ENCODE peak calls at places on chromosome 2, in six cellular contexts. One of them, this sample, is unnamed.
A peak's percentile ranks its signal among the peaks of the same experiment; 100 is the strongest.

GRCh38 chr2:143398701-143399260 is 269.6 kb downstream of the ARHGAP15 start:
- DNase-seq in activated CD8-positive, alpha-beta T cell treated with anti-CD3 and anti-CD28 coated beads for 36 hours: no peak
- DNase-seq in right lobe of liver: no peak
- DNase-seq in progenitor cell of endocrine pancreas: no peak
- DNase-seq in mammary epithelial cell: peak; percentile 74
- DNase-seq in cardiac fibroblast: no peak
- DNase-seq in this sample: no peak

GRCh38 chr2:192729369-192729768 is 534.6 kb upstream of the TMEFF2 start:
- DNase-seq in mammary epithelial cell: no peak
- DNase-seq in progenitor cell of endocrine pancreas: no peak
- DNase-seq in right lobe of liver: no peak
- DNase-seq in cardiac fibroblast: no peak
- DNase-seq in activated CD8-positive, alpha-beta T cell treated with anti-CD3 and anti-CD28 coated beads for 36 hours: no peak
- DNase-seq in this sample: no peak

GRCh38 chr2:106096446-106097369 is 97.4 kb downstream of the UXS1 start:
- DNase-seq in progenitor cell of endocrine pancreas: no peak
- DNase-seq in mammary epithelial cell: no peak
- DNase-seq in cardiac fibroblast: no peak
- DNase-seq in right lobe of liver: no peak
- DNase-seq in activated CD8-positive, alpha-beta T cell treated with anti-CD3 and anti-CD28 coated beads for 36 hours: peak; percentile 24
- DNase-seq in this sample: no peak

GRCh38 chr2:202261531-202261930 is 4.0 kb upstream of the NOP58 start:
- DNase-seq in mammary epithelial cell: peak; percentile 55
- DNase-seq in activated CD8-positive, alpha-beta T cell treated with anti-CD3 and anti-CD28 coated beads for 36 hours: no peak
- DNase-seq in progenitor cell of endocrine pancreas: no peak
- DNase-seq in right lobe of liver: no peak
- DNase-seq in cardiac fibroblast: no peak
- DNase-seq in this sample: no peak

GRCh38 chr2:198045227-198045626 is 240.8 kb downstream of the PLCL1 start:
- DNase-seq in right lobe of liver: no peak
- DNase-seq in activated CD8-positive, alpha-beta T cell treated with anti-CD3 and anti-CD28 coated beads for 36 hours: no peak
- DNase-seq in cardiac fibroblast: no peak
- DNase-seq in mammary epithelial cell: no peak
- DNase-seq in progenitor cell of endocrine pancreas: no peak
- DNase-seq in this sample: no peak

GRCh38 chr2:42493885-42494433 is at the start of gene KCNG3:
- DNase-seq in mammary epithelial cell: peak; percentile 30
- DNase-seq in right lobe of liver: peak; percentile 63
- DNase-seq in activated CD8-positive, alpha-beta T cell treated with anti-CD3 and anti-CD28 coated beads for 36 hours: peak; percentile 73
- DNase-seq in cardiac fibroblast: peak; percentile 51
- DNase-seq in progenitor cell of endocrine pancreas: peak; percentile 52
- DNase-seq in this sample: peak; percentile 64

GRCh38 chr2:78861546-78861945 is 164.0 kb upstream of the REG3G start:
- DNase-seq in progenitor cell of endocrine pancreas: no peak
- DNase-seq in activated CD8-positive, alpha-beta T cell treated with anti-CD3 and anti-CD28 coated beads for 36 hours: no peak
- DNase-seq in mammary epithelial cell: no peak
- DNase-seq in right lobe of liver: no peak
- DNase-seq in cardiac fibroblast: no peak
- DNase-seq in this sample: peak; percentile 28

GRCh38 chr2:209726311-209726710 is 45.3 kb upstream of the UNC80 start:
- DNase-seq in progenitor cell of endocrine pancreas: no peak
- DNase-seq in activated CD8-positive, alpha-beta T cell treated with anti-CD3 and anti-CD28 coated beads for 36 hours: no peak
- DNase-seq in right lobe of liver: no peak
- DNase-seq in cardiac fibroblast: no peak
- DNase-seq in mammary epithelial cell: peak; percentile 90
- DNase-seq in this sample: no peak

GRCh38 chr2:240139011-240139441 is 1.4 kb downstream of the OTOS start:
- DNase-seq in right lobe of liver: no peak
- DNase-seq in progenitor cell of endocrine pancreas: no peak
- DNase-seq in mammary epithelial cell: no peak
- DNase-seq in activated CD8-positive, alpha-beta T cell treated with anti-CD3 and anti-CD28 coated beads for 36 hours: no peak
- DNase-seq in cardiac fibroblast: no peak
- DNase-seq in this sample: no peak

GRCh38 chr2:133054297-133054696 is 384.3 kb upstream of the LYPD1 start:
- DNase-seq in cardiac fibroblast: no peak
- DNase-seq in progenitor cell of endocrine pancreas: no peak
- DNase-seq in mammary epithelial cell: no peak
- DNase-seq in activated CD8-positive, alpha-beta T cell treated with anti-CD3 and anti-CD28 coated beads for 36 hours: no peak
- DNase-seq in right lobe of liver: no peak
- DNase-seq in this sample: no peak

GRCh38 chr2:66437601-66438497 is 2.9 kb downstream of the MEIS1 start:
- DNase-seq in mammary epithelial cell: no peak
- DNase-seq in right lobe of liver: no peak
- DNase-seq in activated CD8-positive, alpha-beta T cell treated with anti-CD3 and anti-CD28 coated beads for 36 hours: no peak
- DNase-seq in progenitor cell of endocrine pancreas: no peak
- DNase-seq in cardiac fibroblast: peak; percentile 43
- DNase-seq in this sample: peak; percentile 31

GRCh38 chr2:42853571-42854206 is 61.3 kb upstream of the HAAO start:
- DNase-seq in right lobe of liver: peak; percentile 50
- DNase-seq in activated CD8-positive, alpha-beta T cell treated with anti-CD3 and anti-CD28 coated beads for 36 hours: no peak
- DNase-seq in cardiac fibroblast: no peak
- DNase-seq in mammary epithelial cell: no peak
- DNase-seq in progenitor cell of endocrine pancreas: no peak
- DNase-seq in this sample: no peak

GRCh38 chr2:158211516-158211915 is 109.8 kb downstream of the UPP2 start:
- DNase-seq in activated CD8-positive, alpha-beta T cell treated with anti-CD3 and anti-CD28 coated beads for 36 hours: no peak
- DNase-seq in progenitor cell of endocrine pancreas: no peak
- DNase-seq in right lobe of liver: no peak
- DNase-seq in mammary epithelial cell: no peak
- DNase-seq in cardiac fibroblast: no peak
- DNase-seq in this sample: no peak

GRCh38 chr2:44582363-44583008 is 220.7 kb downstream of the CAMKMT start:
- DNase-seq in mammary epithelial cell: peak; percentile 75
- DNase-seq in progenitor cell of endocrine pancreas: no peak
- DNase-seq in activated CD8-positive, alpha-beta T cell treated with anti-CD3 and anti-CD28 coated beads for 36 hours: no peak
- DNase-seq in right lobe of liver: no peak
- DNase-seq in cardiac fibroblast: peak; percentile 31
- DNase-seq in this sample: no peak

GRCh38 chr2:128727914-128728313 is 409.2 kb upstream of the HS6ST1 start:
- DNase-seq in progenitor cell of endocrine pancreas: no peak
- DNase-seq in mammary epithelial cell: peak; percentile 91
- DNase-seq in activated CD8-positive, alpha-beta T cell treated with anti-CD3 and anti-CD28 coated beads for 36 hours: no peak
- DNase-seq in right lobe of liver: no peak
- DNase-seq in cardiac fibroblast: peak; percentile 92
- DNase-seq in this sample: no peak

GRCh38 chr2:120866483-120867140 is 130.9 kb downstream of the GLI2 start:
- DNase-seq in mammary epithelial cell: no peak
- DNase-seq in cardiac fibroblast: no peak
- DNase-seq in right lobe of liver: peak; percentile 15
- DNase-seq in activated CD8-positive, alpha-beta T cell treated with anti-CD3 and anti-CD28 coated beads for 36 hours: no peak
- DNase-seq in progenitor cell of endocrine pancreas: no peak
- DNase-seq in this sample: no peak

GRCh38 chr2:144379891-144380311 is 140.0 kb downstream of the ZEB2 start:
- DNase-seq in progenitor cell of endocrine pancreas: no peak
- DNase-seq in mammary epithelial cell: no peak
- DNase-seq in right lobe of liver: no peak
- DNase-seq in activated CD8-positive, alpha-beta T cell treated with anti-CD3 and anti-CD28 coated beads for 36 hours: no peak
- DNase-seq in cardiac fibroblast: peak; percentile 35
- DNase-seq in this sample: peak; percentile 19

GRCh38 chr2:187550797-187551306 is 3.4 kb downstream of the TFPI start:
- DNase-seq in progenitor cell of endocrine pancreas: no peak
- DNase-seq in mammary epithelial cell: no peak
- DNase-seq in cardiac fibroblast: no peak
- DNase-seq in activated CD8-positive, alpha-beta T cell treated with anti-CD3 and anti-CD28 coated beads for 36 hours: no peak
- DNase-seq in right lobe of liver: no peak
- DNase-seq in this sample: no peak

GRCh38 chr2:24984912-24985311 is 13.2 kb upstream of the DNAJC27 start:
- DNase-seq in mammary epithelial cell: no peak
- DNase-seq in cardiac fibroblast: peak; percentile 60
- DNase-seq in right lobe of liver: no peak
- DNase-seq in progenitor cell of endocrine pancreas: no peak
- DNase-seq in activated CD8-positive, alpha-beta T cell treated with anti-CD3 and anti-CD28 coated beads for 36 hours: no peak
- DNase-seq in this sample: peak; percentile 4

GRCh38 chr2:160859086-160859485 is 301.1 kb upstream of the TANK start:
- DNase-seq in mammary epithelial cell: no peak
- DNase-seq in progenitor cell of endocrine pancreas: no peak
- DNase-seq in cardiac fibroblast: peak; percentile 39
- DNase-seq in activated CD8-positive, alpha-beta T cell treated with anti-CD3 and anti-CD28 coated beads for 36 hours: no peak
- DNase-seq in right lobe of liver: no peak
- DNase-seq in this sample: no peak

GRCh38 chr2:44358498-44358897 is 2.8 kb downstream of the PREPL start:
- DNase-seq in activated CD8-positive, alpha-beta T cell treated with anti-CD3 and anti-CD28 coated beads for 36 hours: peak; percentile 89
- DNase-seq in mammary epithelial cell: peak; percentile 63
- DNase-seq in right lobe of liver: no peak
- DNase-seq in progenitor cell of endocrine pancreas: no peak
- DNase-seq in cardiac fibroblast: peak; percentile 69
- DNase-seq in this sample: no peak

GRCh38 chr2:23813438-23813837 is 113.5 kb downstream of the ATAD2B start:
- DNase-seq in mammary epithelial cell: no peak
- DNase-seq in progenitor cell of endocrine pancreas: no peak
- DNase-seq in activated CD8-positive, alpha-beta T cell treated with anti-CD3 and anti-CD28 coated beads for 36 hours: no peak
- DNase-seq in right lobe of liver: no peak
- DNase-seq in cardiac fibroblast: no peak
- DNase-seq in this sample: no peak

GRCh38 chr2:29699045-29699444 is 222.3 kb downstream of the ALK start:
- DNase-seq in activated CD8-positive, alpha-beta T cell treated with anti-CD3 and anti-CD28 coated beads for 36 hours: no peak
- DNase-seq in progenitor cell of endocrine pancreas: no peak
- DNase-seq in mammary epithelial cell: no peak
- DNase-seq in cardiac fibroblast: no peak
- DNase-seq in right lobe of liver: no peak
- DNase-seq in this sample: no peak

GRCh38 chr2:236526459-236527197 is 43.0 kb upstream of the ACKR3 start:
- DNase-seq in cardiac fibroblast: no peak
- DNase-seq in mammary epithelial cell: no peak
- DNase-seq in progenitor cell of endocrine pancreas: no peak
- DNase-seq in activated CD8-positive, alpha-beta T cell treated with anti-CD3 and anti-CD28 coated beads for 36 hours: no peak
- DNase-seq in right lobe of liver: no peak
- DNase-seq in this sample: no peak

GRCh38 chr2:18915227-18915626 is 325.9 kb upstream of the NT5C1B start:
- DNase-seq in progenitor cell of endocrine pancreas: no peak
- DNase-seq in activated CD8-positive, alpha-beta T cell treated with anti-CD3 and anti-CD28 coated beads for 36 hours: no peak
- DNase-seq in mammary epithelial cell: no peak
- DNase-seq in right lobe of liver: no peak
- DNase-seq in cardiac fibroblast: no peak
- DNase-seq in this sample: no peak

GRCh38 chr2:240948086-240948485 is 42.0 kb downstream of the CROCC2 start:
- DNase-seq in progenitor cell of endocrine pancreas: peak; percentile 6
- DNase-seq in cardiac fibroblast: no peak
- DNase-seq in activated CD8-positive, alpha-beta T cell treated with anti-CD3 and anti-CD28 coated beads for 36 hours: no peak
- DNase-seq in right lobe of liver: peak; percentile 15
- DNase-seq in mammary epithelial cell: no peak
- DNase-seq in this sample: no peak

GRCh38 chr2:163247151-163247872 is 408.7 kb upstream of the KCNH7 start:
- DNase-seq in mammary epithelial cell: no peak
- DNase-seq in cardiac fibroblast: no peak
- DNase-seq in progenitor cell of endocrine pancreas: no peak
- DNase-seq in right lobe of liver: no peak
- DNase-seq in activated CD8-positive, alpha-beta T cell treated with anti-CD3 and anti-CD28 coated beads for 36 hours: no peak
- DNase-seq in this sample: no peak

GRCh38 chr2:56739421-56739820 is 555.6 kb downstream of the CCDC85A start:
- DNase-seq in mammary epithelial cell: no peak
- DNase-seq in progenitor cell of endocrine pancreas: no peak
- DNase-seq in right lobe of liver: no peak
- DNase-seq in activated CD8-positive, alpha-beta T cell treated with anti-CD3 and anti-CD28 coated beads for 36 hours: no peak
- DNase-seq in cardiac fibroblast: no peak
- DNase-seq in this sample: no peak

GRCh38 chr2:88269832-88270231 is 99.7 kb downstream of the THNSL2 start:
- DNase-seq in progenitor cell of endocrine pancreas: no peak
- DNase-seq in cardiac fibroblast: no peak
- DNase-seq in mammary epithelial cell: no peak
- DNase-seq in right lobe of liver: no peak
- DNase-seq in activated CD8-positive, alpha-beta T cell treated with anti-CD3 and anti-CD28 coated beads for 36 hours: no peak
- DNase-seq in this sample: no peak

GRCh38 chr2:7083580-7084509 is 166.6 kb downstream of the RNF144A start:
- DNase-seq in right lobe of liver: no peak
- DNase-seq in progenitor cell of endocrine pancreas: no peak
- DNase-seq in mammary epithelial cell: peak; percentile 19
- DNase-seq in activated CD8-positive, alpha-beta T cell treated with anti-CD3 and anti-CD28 coated beads for 36 hours: peak; percentile 37
- DNase-seq in cardiac fibroblast: peak; percentile 55
- DNase-seq in this sample: peak; percentile 49
- TF ChIP-seq CTCF in right lobe of liver: peak; percentile 23
- TF ChIP-seq CTCF in progenitor cell of endocrine pancreas: peak; percentile 60
- TF ChIP-seq CTCF in mammary epithelial cell: peak; percentile 70
- TF ChIP-seq CTCF in activated CD8-positive, alpha-beta T cell treated with anti-CD3 and anti-CD28 coated beads for 36 hours: peak; percentile 61
- TF ChIP-seq CTCF in cardiac fibroblast: peak; percentile 45
- TF ChIP-seq CTCF in this sample: peak; percentile 80

GRCh38 chr2:179915395-179915992 is 54.1 kb upstream of the ZNF385B start:
- DNase-seq in progenitor cell of endocrine pancreas: no peak
- DNase-seq in cardiac fibroblast: no peak
- DNase-seq in mammary epithelial cell: no peak
- DNase-seq in right lobe of liver: no peak
- DNase-seq in activated CD8-positive, alpha-beta T cell treated with anti-CD3 and anti-CD28 coated beads for 36 hours: no peak
- DNase-seq in this sample: no peak

GRCh38 chr2:179909845-179910734 is 48.7 kb upstream of the ZNF385B start:
- DNase-seq in right lobe of liver: peak; percentile 76
- DNase-seq in cardiac fibroblast: no peak
- DNase-seq in activated CD8-positive, alpha-beta T cell treated with anti-CD3 and anti-CD28 coated beads for 36 hours: no peak
- DNase-seq in mammary epithelial cell: no peak
- DNase-seq in progenitor cell of endocrine pancreas: no peak
- DNase-seq in this sample: no peak

GRCh38 chr2:179913809-179914208 is 52.4 kb upstream of the ZNF385B start:
- DNase-seq in right lobe of liver: no peak
- DNase-seq in cardiac fibroblast: no peak
- DNase-seq in mammary epithelial cell: no peak
- DNase-seq in progenitor cell of endocrine pancreas: no peak
- DNase-seq in activated CD8-positive, alpha-beta T cell treated with anti-CD3 and anti-CD28 coated beads for 36 hours: no peak
- DNase-seq in this sample: no peak

GRCh38 chr2:179911569-179911968 is 50.2 kb upstream of the ZNF385B start:
- DNase-seq in right lobe of liver: no peak
- DNase-seq in progenitor cell of endocrine pancreas: no peak
- DNase-seq in cardiac fibroblast: no peak
- DNase-seq in activated CD8-positive, alpha-beta T cell treated with anti-CD3 and anti-CD28 coated beads for 36 hours: no peak
- DNase-seq in mammary epithelial cell: no peak
- DNase-seq in this sample: no peak

GRCh38 chr2:179910735-179911113 is 49.3 kb upstream of the ZNF385B start:
- DNase-seq in activated CD8-positive, alpha-beta T cell treated with anti-CD3 and anti-CD28 coated beads for 36 hours: no peak
- DNase-seq in mammary epithelial cell: no peak
- DNase-seq in progenitor cell of endocrine pancreas: no peak
- DNase-seq in cardiac fibroblast: no peak
- DNase-seq in right lobe of liver: no peak
- DNase-seq in this sample: no peak
- TF ChIP-seq CTCF in activated CD8-positive, alpha-beta T cell treated with anti-CD3 and anti-CD28 coated beads for 36 hours: no peak
- TF ChIP-seq CTCF in mammary epithelial cell: no peak
- TF ChIP-seq CTCF in progenitor cell of endocrine pancreas: no peak
- TF ChIP-seq CTCF in cardiac fibroblast: no peak
- TF ChIP-seq CTCF in right lobe of liver: no peak
- TF ChIP-seq CTCF in this sample: no peak

DNA sequence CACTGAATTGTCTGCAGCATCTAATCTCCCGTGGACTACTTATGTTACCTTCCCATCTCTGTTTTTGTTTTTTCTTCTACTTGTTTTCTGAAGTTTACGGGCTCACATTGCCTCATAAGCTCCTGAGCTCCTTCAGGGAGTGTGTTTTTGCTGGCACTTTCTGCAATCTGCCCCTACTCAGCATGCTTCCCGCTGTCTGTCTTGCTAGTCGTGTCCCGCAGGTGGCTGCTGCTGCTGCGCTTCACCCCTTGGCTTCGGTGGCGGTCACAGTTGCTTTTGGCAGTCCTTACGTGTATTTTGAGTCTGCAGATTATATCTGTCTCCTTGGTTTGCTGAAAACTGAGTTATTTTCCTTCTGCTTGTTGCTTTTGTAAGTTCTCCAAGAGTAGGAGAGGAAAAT is 37.3 kb downstream of the FER1L5 start:
- DNase-seq in mammary epithelial cell: no peak
- DNase-seq in cardiac fibroblast: peak; percentile 9
- DNase-seq in progenitor cell of endocrine pancreas: no peak
- DNase-seq in right lobe of liver: no peak
- DNase-seq in activated CD8-positive, alpha-beta T cell treated with anti-CD3 and anti-CD28 coated beads for 36 hours: no peak
- DNase-seq in this sample: no peak
- TF ChIP-seq CTCF in mammary epithelial cell: no peak
- TF ChIP-seq CTCF in cardiac fibroblast: no peak
- TF ChIP-seq CTCF in progenitor cell of endocrine pancreas: no peak
- TF ChIP-seq CTCF in right lobe of liver: no peak
- TF ChIP-seq CTCF in activated CD8-positive, alpha-beta T cell treated with anti-CD3 and anti-CD28 coated beads for 36 hours: no peak
- TF ChIP-seq CTCF in this sample: no peak

GRCh38 chr2:101401906-101402305 is 14.6 kb upstream of the CREG2 start:
- DNase-seq in activated CD8-positive, alpha-beta T cell treated with anti-CD3 and anti-CD28 coated beads for 36 hours: no peak
- DNase-seq in right lobe of liver: no peak
- DNase-seq in progenitor cell of endocrine pancreas: no peak
- DNase-seq in mammary epithelial cell: no peak
- DNase-seq in cardiac fibroblast: no peak
- DNase-seq in this sample: no peak
- TF ChIP-seq CTCF in activated CD8-positive, alpha-beta T cell treated with anti-CD3 and anti-CD28 coated beads for 36 hours: no peak
- TF ChIP-seq CTCF in right lobe of liver: no peak
- TF ChIP-seq CTCF in progenitor cell of endocrine pancreas: peak; percentile 48
- TF ChIP-seq CTCF in mammary epithelial cell: peak; percentile 27
- TF ChIP-seq CTCF in cardiac fibroblast: no peak
- TF ChIP-seq CTCF in this sample: peak; percentile 60